ENCODE peak calls at places on chromosome 20, in nine cellular contexts. D, G, Y, E, N, R, F, Q and W are unnamed samples.

GRCh38 chr20:24682496-24683090 is 213.2 kb downstream of the SYNDIG1 start:
- DNase-seq in D (no peak), G (no peak), Y (no peak), E (no peak), N (no peak), R (no peak), F (no peak), Q (no peak), W (no peak)

GRCh38 chr20:47360207-47360488 is 3.6 kb upstream of the ZMYND8 start:
- DNase-seq in D (peak), G (no peak), Y (no peak), E (peak), N (no peak), R (peak), F (no peak), Q (no peak), W (peak)

GRCh38 chr20:10558635-10559187 is 115.1 kb downstream of the JAG1 start:
- DNase-seq in D (no peak), G (peak), Y (peak), E (peak), N (no peak), R (peak), F (no peak), Q (no peak), W (peak)

GRCh38 chr20:64039293-64040160 is 3.5 kb downstream of the C20orf204 start:
- DNase-seq in D (no peak), G (peak), Y (no peak), E (no peak), N (no peak), R (no peak), F (no peak), Q (no peak), W (no peak)

GRCh38 chr20:50913976-50914375 is 17.3 kb downstream of the ADNP start:
- DNase-seq in D (no peak), G (peak), Y (no peak), E (peak), N (no peak), R (peak), F (no peak), Q (no peak), W (peak)

GRCh38 chr20:19692685-19693119 is 65.4 kb upstream of the RIN2 start:
- DNase-seq in D (peak), G (peak), Y (peak), E (peak), N (peak), R (peak), F (peak), Q (peak), W (peak)

GRCh38 chr20:24764027-24764797 is 184.9 kb upstream of the CST7 start:
- DNase-seq in D (no peak), G (no peak), Y (no peak), E (no peak), N (no peak), R (no peak), F (no peak), Q (no peak), W (no peak)

GRCh38 chr20:52049001-52049731 is 142.4 kb downstream of the ZFP64 start:
- DNase-seq in D (no peak), G (peak), Y (peak), E (no peak), N (no peak), R (peak), F (no peak), Q (peak), W (no peak)

GRCh38 chr20:37552415-37552814 is 24.7 kb upstream of the BLCAP start:
- DNase-seq in D (no peak), G (no peak), Y (peak), E (peak), N (no peak), R (peak), F (no peak), Q (no peak), W (no peak)

GRCh38 chr20:44533928-44534327 is 12.1 kb upstream of the SERINC3 start:
- DNase-seq in D (no peak), G (no peak), Y (no peak), E (no peak), N (no peak), R (no peak), F (peak), Q (no peak), W (no peak)

GRCh38 chr20:35604444-35604750 is 11.2 kb upstream of the SPAG4 start:
- DNase-seq in D (peak), G (no peak), Y (peak), E (no peak), N (no peak), R (peak), F (peak), Q (no peak), W (peak)

GRCh38 chr20:22004946-22005345 is 299.5 kb downstream of the PAX1 start:
- DNase-seq in D (no peak), G (no peak), Y (no peak), E (no peak), N (no peak), R (peak), F (no peak), Q (no peak), W (no peak)

GRCh38 chr20:40571625-40572024 is 117.4 kb downstream of the MAFB start:
- DNase-seq in D (no peak), G (no peak), Y (no peak), E (no peak), N (no peak), R (no peak), F (no peak), Q (no peak), W (no peak)

GRCh38 chr20:25017257-25017803 is 24.8 kb upstream of the APMAP start:
- DNase-seq in D (peak), G (no peak), Y (peak), E (no peak), N (peak), R (no peak), F (no peak), Q (no peak), W (no peak)

GRCh38 chr20:19327401-19327800 is 115.0 kb downstream of the SLC24A3 start:
- DNase-seq in D (no peak), G (no peak), Y (no peak), E (no peak), N (no peak), R (no peak), F (no peak), Q (no peak), W (no peak)

GRCh38 chr20:21175433-21175832 is 49.6 kb downstream of the KIZ start:
- DNase-seq in D (no peak), G (no peak), Y (no peak), E (no peak), N (no peak), R (no peak), F (no peak), Q (no peak), W (no peak)

GRCh38 chr20:32204485-32205115 is 2.9 kb downstream of the PLAGL2 start:
- DNase-seq in D (no peak), G (no peak), Y (no peak), E (no peak), N (no peak), R (no peak), F (no peak), Q (no peak), W (no peak)

GRCh38 chr20:49937023-49937929 is 1.1 kb downstream of the RNF114 start:
- DNase-seq in D (peak), G (no peak), Y (peak), E (no peak), N (no peak), R (no peak), F (peak), Q (no peak), W (peak)

GRCh38 chr20:50776122-50776795 is 18.6 kb upstream of the BCAS4 start:
- DNase-seq in D (peak), G (no peak), Y (no peak), E (no peak), N (no peak), R (no peak), F (no peak), Q (no peak), W (no peak)

GRCh38 chr20:54549523-54550326 is 74.3 kb downstream of the DOK5 start:
- DNase-seq in D (no peak), G (no peak), Y (no peak), E (no peak), N (no peak), R (peak), F (no peak), Q (no peak), W (no peak)

GRCh38 chr20:49272654-49273053 is 5.2 kb downstream of the ZNFX1 start:
- DNase-seq in D (no peak), G (no peak), Y (no peak), E (no peak), N (no peak), R (no peak), F (no peak), Q (no peak), W (no peak)

GRCh38 chr20:33647603-33648395 is 14.3 kb upstream of the C20orf144 start:
- DNase-seq in D (no peak), G (peak), Y (no peak), E (peak), N (no peak), R (peak), F (no peak), Q (no peak), W (no peak)

GRCh38 chr20:40265872-40266533 is 423.0 kb downstream of the MAFB start:
- DNase-seq in D (peak), G (peak), Y (peak), E (peak), N (no peak), R (peak), F (peak), Q (peak), W (peak)

GRCh38 chr20:35176132-35176531 is 4.3 kb downstream of the PROCR start:
- DNase-seq in D (no peak), G (no peak), Y (no peak), E (no peak), N (no peak), R (no peak), F (no peak), Q (no peak), W (no peak)

GRCh38 chr20:61045876-61046585 is 206.0 kb upstream of the CDH4 start:
- DNase-seq in D (no peak), G (no peak), Y (no peak), E (no peak), N (no peak), R (no peak), F (no peak), Q (peak), W (no peak)

GRCh38 chr20:58701431-58702160 is 9.0 kb downstream of the NPEPL1 start:
- DNase-seq in D (peak), G (no peak), Y (no peak), E (no peak), N (no peak), R (no peak), F (no peak), Q (no peak), W (no peak)

GRCh38 chr20:62707981-62708521 is 585 bp upstream of the NTSR1 start:
- DNase-seq in D (no peak), G (no peak), Y (peak), E (no peak), N (no peak), R (no peak), F (peak), Q (no peak), W (no peak)

GRCh38 chr20:32359633-32360332 is 1.7 kb downstream of the ASXL1 start:
- DNase-seq in D (no peak), G (peak), Y (no peak), E (no peak), N (no peak), R (peak), F (peak), Q (no peak), W (peak)

GRCh38 chr20:53454675-53455276 is 138.9 kb downstream of the ZNF217 start:
- DNase-seq in D (no peak), G (no peak), Y (no peak), E (no peak), N (no peak), R (no peak), F (no peak), Q (no peak), W (no peak)

GRCh38 chr20:10414982-10415650 is 18.9 kb downstream of the MKKS start:
- DNase-seq in D (no peak), G (no peak), Y (peak), E (peak), N (no peak), R (no peak), F (no peak), Q (no peak), W (peak)

GRCh38 chr20:45456632-45457031 is 12.9 kb upstream of the WFDC2 start:
- DNase-seq in D (peak), G (no peak), Y (peak), E (no peak), N (peak), R (peak), F (peak), Q (peak), W (peak)

GRCh38 chr20:23988561-23988960 is at the start of gene GGTLC1:
- DNase-seq in D (no peak), G (no peak), Y (no peak), E (no peak), N (no peak), R (no peak), F (no peak), Q (no peak), W (no peak)

GRCh38 chr20:23446505-23446904 is 6.2 kb downstream of the CST11 start:
- DNase-seq in D (peak), G (peak), Y (peak), E (peak), N (peak), R (peak), F (peak), Q (peak), W (peak)

GRCh38 chr20:57867181-57867803 is 157.5 kb upstream of the PMEPA1 start:
- DNase-seq in D (no peak), G (no peak), Y (no peak), E (no peak), N (no peak), R (no peak), F (no peak), Q (no peak), W (no peak)

GRCh38 chr20:6665161-6665560 is 102.3 kb upstream of the BMP2 start:
- DNase-seq in D (no peak), G (no peak), Y (no peak), E (no peak), N (no peak), R (peak), F (no peak), Q (no peak), W (no peak)

GRCh38 chr20:54716169-54716747 is 240.9 kb downstream of the DOK5 start:
- DNase-seq in D (no peak), G (no peak), Y (no peak), E (no peak), N (no peak), R (no peak), F (no peak), Q (no peak), W (no peak)

GRCh38 chr20:1809611-1810510 is 85.3 kb upstream of the SIRPA start:
- DNase-seq in D (no peak), G (peak), Y (no peak), E (peak), N (no peak), R (no peak), F (no peak), Q (no peak), W (peak)